ENCODE peak calls at places on chromosomes 2 and 18, in nine cellular contexts. Q is left ventricle myocardium inferior, E is tibial nerve, A is adrenal gland, L is neural progenitor cell, Y is Karpas-422, M is HepG2, H is Peyer's patch, X is lower lobe of right lung. T is an unnamed sample.

GRCh38 chr2:5482929-5483331 is 209.3 kb upstream of the SOX11 start:
- DNase-seq in Y (no peak), H (no peak), X (no peak), E (no peak), M (no peak), L (peak; percentile 28), Q (no peak), A (no peak), T (no peak)

GRCh38 chr2:168089200-168089599 is 158.2 kb downstream of the STK39 start:
- DNase-seq in L (no peak), Q (no peak), M (no peak), A (no peak), E (no peak), H (no peak), X (no peak), Y (no peak), T (no peak)

GRCh38 chr18:78698914-78699313 is 280.7 kb upstream of the SALL3 start:
- DNase-seq in X (no peak), E (no peak), A (no peak), M (no peak), Y (no peak), Q (no peak), L (no peak), H (no peak), T (no peak)

GRCh38 chr2:238157506-238158017 is 1.2 kb upstream of the ERFE start:
- DNase-seq in Q (peak; percentile 12), L (no peak), M (no peak), Y (no peak), A (no peak), X (no peak), H (no peak), E (no peak), T (no peak)

GRCh38 chr18:48166971-48167370 is 236.5 kb upstream of the SMAD2 start:
- DNase-seq in X (peak; percentile 52), H (peak; percentile 71), A (peak; percentile 59), M (no peak), L (no peak), E (no peak), Q (peak; percentile 56), Y (no peak), T (no peak)

GRCh38 chr2:176246324-176246723 is 22.9 kb upstream of the MTX2 start:
- DNase-seq in E (no peak), L (no peak), X (no peak), A (no peak), H (no peak), M (no peak), Q (no peak), Y (no peak), T (no peak)

GRCh38 chr2:134375935-134376334 is 122.1 kb downstream of the MGAT5 start:
- DNase-seq in H (no peak), Y (no peak), E (peak; percentile 34), L (peak; percentile 22), M (peak; percentile 75), Q (no peak), X (no peak), A (peak; percentile 33), T (no peak)

GRCh38 chr2:141317986-141318385 is 812.8 kb downstream of the LRP1B start:
- DNase-seq in L (no peak), E (no peak), Y (no peak), Q (no peak), H (no peak), M (no peak), X (no peak), A (no peak), T (no peak)

GRCh38 chr18:69559604-69560003 is 158.9 kb downstream of the DOK6 start:
- DNase-seq in A (no peak), Q (no peak), M (no peak), Y (no peak), L (peak; percentile 60), X (no peak), E (no peak), H (no peak), T (no peak)

GRCh38 chr2:70988726-70989648 is 5.7 kb downstream of the TEX261 start:
- DNase-seq in L (no peak), E (no peak), X (no peak), M (no peak), Y (no peak), A (no peak), H (no peak), Q (no peak), T (peak; percentile 18)

GRCh38 chr2:49110571-49111315 is 43.6 kb downstream of the FSHR start:
- DNase-seq in L (no peak), Q (no peak), H (no peak), M (no peak), E (no peak), Y (no peak), X (no peak), A (no peak), T (no peak)

GRCh38 chr2:128325665-128326181 is 7.1 kb upstream of the HS6ST1 start:
- DNase-seq in X (no peak), Y (no peak), L (no peak), M (no peak), E (no peak), H (peak; percentile 43), A (no peak), Q (peak; percentile 53), T (no peak)

GRCh38 chr18:23072079-23072478 is 63.2 kb upstream of the CABLES1 start:
- DNase-seq in X (no peak), A (no peak), Y (no peak), M (no peak), H (peak; percentile 34), L (no peak), Q (no peak), E (no peak), T (no peak)

GRCh38 chr2:215918901-215919585 is 94.3 kb downstream of the MREG start:
- DNase-seq in L (no peak), A (no peak), Y (peak; percentile 70), M (no peak), Q (no peak), X (no peak), E (no peak), H (no peak), T (no peak)

GRCh38 chr2:235330775-235331438 is 162.9 kb upstream of the AGAP1 start:
- DNase-seq in A (peak; percentile 48), X (no peak), M (no peak), L (no peak), Q (no peak), E (no peak), Y (no peak), H (no peak), T (no peak)

GRCh38 chr18:58105908-58106673 is 62.1 kb downstream of the NEDD4L start:
- DNase-seq in A (no peak), Y (no peak), L (no peak), M (no peak), H (no peak), E (no peak), X (no peak), Q (no peak), T (no peak)

GRCh38 chr2:121471571-121472464 is 58.9 kb upstream of the RNU4ATAC start:
- DNase-seq in Y (no peak), Q (no peak), L (no peak), M (no peak), X (no peak), A (no peak), H (no peak), E (no peak), T (no peak)

GRCh38 chr18:56517181-56517580 is 121.2 kb downstream of the TXNL1 start:
- DNase-seq in Q (no peak), H (no peak), M (no peak), L (no peak), Y (no peak), A (no peak), X (no peak), E (no peak), T (no peak)

DNA sequence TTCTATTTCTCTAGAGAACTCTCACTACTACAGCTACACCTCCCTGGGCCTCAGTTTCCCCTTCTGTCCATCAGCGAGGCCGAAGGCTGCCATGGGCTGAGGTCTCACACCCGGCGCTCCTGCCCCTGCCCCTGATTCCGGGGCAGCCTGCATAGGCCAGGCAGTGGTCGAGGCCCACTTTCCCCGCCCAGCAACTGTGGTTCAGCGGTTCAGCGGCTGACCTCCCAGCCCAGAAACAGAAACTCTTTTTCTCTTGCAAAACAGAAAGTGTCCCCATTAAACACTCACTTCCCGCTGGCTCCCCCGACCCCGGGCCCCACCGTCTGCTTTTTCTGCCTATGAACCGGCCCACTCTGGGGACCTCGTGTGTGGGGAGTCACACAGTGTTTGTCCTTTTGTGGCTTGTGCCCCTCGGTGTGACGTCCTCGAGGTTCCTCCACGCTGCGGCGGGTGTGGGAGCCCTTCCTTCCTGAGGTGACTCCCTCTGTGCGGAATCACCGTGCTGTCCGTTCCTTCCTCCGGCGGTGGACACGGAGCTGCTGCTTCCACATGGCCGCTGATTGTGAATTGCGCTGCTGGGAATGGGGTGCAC is 16.0 kb downstream of the PDCD1 start:
- DNase-seq in L (no peak), A (peak; percentile 57), X (peak; percentile 75), H (peak; percentile 85), Y (no peak), Q (no peak), E (peak; percentile 36), M (no peak), T (peak; percentile 12)
- H3K4me1 ChIP-seq in L (no peaks in the 10 kb centered on the region), A (no peaks in the 10 kb centered on the region), X (peaks cover 15% of the 10 kb centered on the region), H (peaks cover 22% of the 10 kb centered on the region), Y (no peaks in the 10 kb centered on the region), Q (peaks cover 25% of the 10 kb centered on the region), E (no peaks in the 10 kb centered on the region), M (peaks cover 27% of the 10 kb centered on the region), T (peaks cover 20% of the 10 kb centered on the region)

DNA sequence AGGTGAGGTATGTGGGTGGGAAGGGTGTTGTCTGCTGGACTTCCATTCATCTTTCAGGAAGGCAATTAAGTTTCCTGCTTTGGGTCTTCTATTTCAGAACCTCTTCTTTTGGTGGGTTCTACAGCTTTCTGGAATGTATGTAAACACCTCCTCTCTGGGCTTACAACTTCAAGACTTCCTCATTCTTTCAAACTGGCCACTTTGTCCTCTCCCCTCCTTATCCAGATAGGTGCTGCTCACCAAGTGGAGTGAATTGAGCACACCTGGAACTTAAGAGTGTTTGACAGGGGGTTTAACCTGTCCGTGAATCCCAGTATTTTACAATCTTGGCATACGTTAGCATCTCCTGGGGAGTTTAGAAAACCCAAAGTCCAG is 5.2 kb upstream of the MRPL33 start:
- DNase-seq in M (no peak), L (no peak), H (no peak), Q (no peak), X (no peak), A (no peak), E (no peak), Y (no peak), T (no peak)
- H3K4me3 ChIP-seq in M (no peak overlapping the region), L (no peak overlapping the region), H (peak overlapping the region; percentile 51), Q (peak overlapping the region; percentile 56), X (peak overlapping the region; percentile 41), A (no peak overlapping the region), E (no peak overlapping the region), Y (no peak overlapping the region), T (peak overlapping the region; percentile 38)

GRCh38 chr2:85853499-85854165 is 35.2 kb downstream of the ST3GAL5 start:
- DNase-seq in H (no peak), Y (peak; percentile 47), Q (no peak), X (no peak), L (no peak), M (no peak), A (peak; percentile 21), E (no peak), T (peak; percentile 81)
- H3K27ac ChIP-seq in H (peak overlapping the region; percentile 93), Y (no peak overlapping the region), Q (peak overlapping the region; percentile 67), X (peak overlapping the region; percentile 82), L (no peak overlapping the region), M (no peak overlapping the region), A (peak overlapping the region; percentile 55), E (peak overlapping the region; percentile 80), T (peak overlapping the region; percentile 91)

DNA sequence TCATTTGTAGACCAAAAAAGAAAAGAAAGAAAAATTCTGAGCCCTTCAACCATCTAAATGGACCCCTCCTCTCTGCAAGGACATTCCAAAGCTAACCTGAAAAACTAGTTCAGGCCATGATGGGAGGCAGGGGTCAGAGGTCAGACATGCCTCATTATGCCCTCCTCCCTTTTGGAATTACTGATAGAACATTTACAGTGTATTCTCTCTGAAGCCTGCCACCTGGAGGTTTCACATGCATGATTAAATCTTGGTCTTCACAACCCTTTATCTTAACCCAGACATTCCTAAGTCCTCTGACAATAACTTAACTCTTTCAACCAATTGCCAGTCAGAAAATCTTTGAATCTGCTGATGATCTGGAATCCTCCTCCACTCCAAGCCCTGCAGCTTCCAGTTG is 86.0 kb downstream of the SPP2 start:
- DNase-seq in E (no peak), Q (no peak), Y (no peak), L (peak; percentile 37), A (no peak), X (no peak), H (no peak), M (no peak), T (no peak)
- H3K4me1 ChIP-seq in E (no peaks in the 10 kb centered on the region), Q (no peaks in the 10 kb centered on the region), Y (no peaks in the 10 kb centered on the region), L (peaks cover 10% of the 10 kb centered on the region), A (no peaks in the 10 kb centered on the region), X (peaks cover 5% of the 10 kb centered on the region), H (no peaks in the 10 kb centered on the region), M (no peaks in the 10 kb centered on the region), T (peaks cover 24% of the 10 kb centered on the region)

T was measured in naive thymus-derived CD4-positive, alpha-beta T cell.